ENCODE peak calls at places on chromosomes 12 and 14, in six cellular contexts. One of them, this sample, is unnamed.

GRCh38 chr14:79568566-79568965 is 642.7 kb downstream of the DIO2 start:
- DNase-seq in ovary: no peak
- DNase-seq in heart left ventricle: no peak
- DNase-seq in K562: no peak
- DNase-seq in testis: no peak
- DNase-seq in right lobe of liver: no peak
- DNase-seq in this sample: no peak

GRCh38 chr14:54299393-54300363 is 97.1 kb upstream of the CDKN3 start:
- DNase-seq in ovary: no peak
- DNase-seq in heart left ventricle: peak; percentile 26
- DNase-seq in K562: no peak
- DNase-seq in testis: no peak
- DNase-seq in right lobe of liver: no peak
- DNase-seq in this sample: no peak

GRCh38 chr12:1644523-1645438 is 15.8 kb downstream of the WNT5B start:
- DNase-seq in ovary: peak; percentile 92
- DNase-seq in heart left ventricle: peak; percentile 83
- DNase-seq in K562: no peak
- DNase-seq in testis: peak; percentile 90
- DNase-seq in right lobe of liver: peak; percentile 55
- DNase-seq in this sample: peak; percentile 68

GRCh38 chr12:104569348-104570173 is 112.8 kb downstream of the CHST11 start:
- DNase-seq in ovary: no peak
- DNase-seq in heart left ventricle: no peak
- DNase-seq in K562: no peak
- DNase-seq in testis: peak; percentile 20
- DNase-seq in right lobe of liver: no peak
- DNase-seq in this sample: no peak

GRCh38 chr12:45732250-45732649 is 2.7 kb downstream of the ARID2 start:
- DNase-seq in ovary: no peak
- DNase-seq in heart left ventricle: no peak
- DNase-seq in K562: peak; percentile 40
- DNase-seq in testis: no peak
- DNase-seq in right lobe of liver: no peak
- DNase-seq in this sample: no peak

GRCh38 chr12:122979908-122980191 is 631 bp upstream of the ARL6IP4 start:
- DNase-seq in ovary: no peak
- DNase-seq in heart left ventricle: no peak
- DNase-seq in K562: peak; percentile 39
- DNase-seq in testis: no peak
- DNase-seq in right lobe of liver: no peak
- DNase-seq in this sample: no peak

GRCh38 chr14:55332654-55333570 is 61.7 kb downstream of the FBXO34 start:
- DNase-seq in ovary: no peak
- DNase-seq in heart left ventricle: no peak
- DNase-seq in K562: peak; percentile 47
- DNase-seq in testis: no peak
- DNase-seq in right lobe of liver: no peak
- DNase-seq in this sample: no peak

GRCh38 chr12:44976246-44976645 is 74.7 kb downstream of the DBX2 start:
- DNase-seq in ovary: no peak
- DNase-seq in heart left ventricle: no peak
- DNase-seq in K562: no peak
- DNase-seq in testis: no peak
- DNase-seq in right lobe of liver: no peak
- DNase-seq in this sample: no peak

GRCh38 chr14:35292051-35292769 is at the start of gene PSMA6:
- DNase-seq in ovary: peak; percentile 99
- DNase-seq in heart left ventricle: peak; percentile 99
- DNase-seq in K562: peak; percentile 99
- DNase-seq in testis: peak; percentile 99
- DNase-seq in right lobe of liver: peak; percentile 99
- DNase-seq in this sample: peak; percentile 100

GRCh38 chr14:25056688-25057078 is 6.7 kb upstream of the STXBP6 start:
- DNase-seq in ovary: no peak
- DNase-seq in heart left ventricle: no peak
- DNase-seq in K562: no peak
- DNase-seq in testis: no peak
- DNase-seq in right lobe of liver: no peak
- DNase-seq in this sample: no peak

GRCh38 chr14:22972313-22972930 is 9.9 kb downstream of the AJUBA start:
- DNase-seq in ovary: no peak
- DNase-seq in heart left ventricle: no peak
- DNase-seq in K562: no peak
- DNase-seq in testis: no peak
- DNase-seq in right lobe of liver: no peak
- DNase-seq in this sample: no peak
- TF ChIP-seq POLR2A in ovary: no peak
- TF ChIP-seq POLR2A in heart left ventricle: no peak
- TF ChIP-seq POLR2A in K562: no peak
- TF ChIP-seq POLR2A in testis: no peak
- TF ChIP-seq POLR2A in right lobe of liver: no peak
- TF ChIP-seq POLR2A in this sample: no peak

GRCh38 chr14:94110552-94111181 is at the start of gene IFI27:
- DNase-seq in ovary: peak; percentile 53
- DNase-seq in heart left ventricle: peak; percentile 84
- DNase-seq in K562: peak; percentile 70
- DNase-seq in testis: peak; percentile 87
- DNase-seq in right lobe of liver: no peak
- DNase-seq in this sample: peak; percentile 56
- TF ChIP-seq POLR2A in ovary: peak; percentile 34
- TF ChIP-seq POLR2A in heart left ventricle: no peak
- TF ChIP-seq POLR2A in K562: no peak
- TF ChIP-seq POLR2A in testis: no peak
- TF ChIP-seq POLR2A in right lobe of liver: no peak
- TF ChIP-seq POLR2A in this sample: no peak

GRCh38 chr14:106843376-106843775 is 1317.0 kb downstream of the TMEM121 start:
- DNase-seq in ovary: no peak
- DNase-seq in heart left ventricle: no peak
- DNase-seq in K562: no peak
- DNase-seq in testis: no peak
- DNase-seq in right lobe of liver: no peak
- DNase-seq in this sample: no peak

GRCh38 chr14:106845286-106846087 is 1319.1 kb downstream of the TMEM121 start:
- DNase-seq in ovary: peak; percentile 69
- DNase-seq in heart left ventricle: no peak
- DNase-seq in K562: no peak
- DNase-seq in testis: peak; percentile 59
- DNase-seq in right lobe of liver: peak; percentile 70
- DNase-seq in this sample: no peak

GRCh38 chr14:106846218-106846617 is 1319.8 kb downstream of the TMEM121 start:
- DNase-seq in ovary: no peak
- DNase-seq in heart left ventricle: no peak
- DNase-seq in K562: no peak
- DNase-seq in testis: no peak
- DNase-seq in right lobe of liver: no peak
- DNase-seq in this sample: no peak

GRCh38 chr14:106843951-106844483 is 1317.6 kb downstream of the TMEM121 start:
- DNase-seq in ovary: peak; percentile 65
- DNase-seq in heart left ventricle: peak; percentile 11
- DNase-seq in K562: no peak
- DNase-seq in testis: peak; percentile 54
- DNase-seq in right lobe of liver: no peak
- DNase-seq in this sample: no peak

DNA sequence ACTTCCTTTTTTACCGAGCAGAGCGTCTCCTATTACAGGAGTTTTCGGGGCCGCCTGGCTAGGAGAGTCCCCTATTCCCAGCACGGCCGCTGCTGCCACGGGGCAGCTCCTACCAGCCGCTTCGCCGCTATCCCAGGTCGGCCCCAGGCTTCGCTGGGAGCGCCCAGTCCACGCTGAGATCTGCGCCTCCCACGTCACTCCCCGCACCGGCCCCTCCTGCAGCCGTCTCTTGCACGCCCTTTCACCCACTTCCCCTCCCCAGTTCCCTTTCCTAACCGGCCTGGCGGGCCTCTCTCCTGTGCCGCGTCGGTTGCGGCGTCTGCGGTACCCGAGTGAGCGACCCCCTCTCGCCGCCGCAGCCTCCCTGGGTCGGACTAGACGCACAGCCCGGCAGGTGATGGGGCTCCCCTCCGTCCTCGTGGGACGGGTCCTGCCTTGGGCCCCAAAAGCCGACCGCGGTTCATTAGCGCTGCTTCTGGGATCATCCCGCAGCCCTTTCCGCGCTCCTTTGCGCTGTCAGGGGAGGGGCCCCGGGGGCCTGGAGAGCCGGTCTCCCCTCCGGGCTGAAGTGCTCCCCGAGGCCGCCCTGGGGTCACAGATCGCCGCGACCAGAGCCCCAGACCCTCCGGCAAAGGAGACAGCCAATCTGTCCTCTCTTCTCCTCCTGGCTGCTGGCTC is 1318.4 kb downstream of the TMEM121 start:
- DNase-seq in ovary: peak; percentile 91
- DNase-seq in heart left ventricle: peak; percentile 73
- DNase-seq in K562: no peak
- DNase-seq in testis: peak; percentile 84
- DNase-seq in right lobe of liver: peak; percentile 76
- DNase-seq in this sample: peak; percentile 94
- TF ChIP-seq POLR2A in ovary: peak; percentile 73
- TF ChIP-seq POLR2A in heart left ventricle: no peak
- TF ChIP-seq POLR2A in K562: no peak
- TF ChIP-seq POLR2A in testis: no peak
- TF ChIP-seq POLR2A in right lobe of liver: peak; percentile 30
- TF ChIP-seq POLR2A in this sample: no peak

DNA sequence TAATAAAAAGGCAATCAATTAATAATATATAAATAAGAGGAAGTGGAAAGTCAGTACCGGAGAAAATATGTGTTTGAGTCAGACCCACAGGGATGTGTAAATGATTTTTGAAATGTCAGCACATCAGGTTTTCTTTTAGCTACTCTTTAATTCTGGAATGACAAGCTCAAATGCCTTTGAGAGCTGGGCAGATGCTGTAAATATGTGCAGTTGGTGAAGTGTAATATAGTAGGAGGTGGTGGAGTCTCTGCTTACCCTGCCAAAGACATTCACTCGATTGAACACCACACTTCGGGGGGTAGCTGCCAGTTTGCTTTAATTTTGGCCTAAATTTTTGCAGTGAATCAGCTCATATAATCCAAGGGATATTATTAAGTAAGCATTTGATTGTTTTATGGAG is 93.0 kb downstream of the PLEKHA5 start:
- DNase-seq in ovary: no peak
- DNase-seq in heart left ventricle: no peak
- DNase-seq in K562: no peak
- DNase-seq in testis: no peak
- DNase-seq in right lobe of liver: no peak
- DNase-seq in this sample: no peak
- TF ChIP-seq POLR2A in ovary: no peak
- TF ChIP-seq POLR2A in heart left ventricle: no peak
- TF ChIP-seq POLR2A in K562: no peak
- TF ChIP-seq POLR2A in testis: no peak
- TF ChIP-seq POLR2A in right lobe of liver: no peak
- TF ChIP-seq POLR2A in this sample: no peak

GRCh38 chr14:69038449-69039286 is 59.6 kb upstream of the ACTN1 start:
- DNase-seq in ovary: no peak
- DNase-seq in heart left ventricle: no peak
- DNase-seq in K562: peak; percentile 23
- DNase-seq in testis: no peak
- DNase-seq in right lobe of liver: no peak
- DNase-seq in this sample: no peak

GRCh38 chr14:69036757-69037506 is 57.8 kb upstream of the ACTN1 start:
- DNase-seq in ovary: no peak
- DNase-seq in heart left ventricle: no peak
- DNase-seq in K562: peak; percentile 23
- DNase-seq in testis: peak; percentile 13
- DNase-seq in right lobe of liver: no peak
- DNase-seq in this sample: no peak

GRCh38 chr14:69039287-69039628 is 60.2 kb upstream of the ACTN1 start:
- DNase-seq in ovary: no peak
- DNase-seq in heart left ventricle: no peak
- DNase-seq in K562: no peak
- DNase-seq in testis: no peak
- DNase-seq in right lobe of liver: no peak
- DNase-seq in this sample: no peak

GRCh38 chr14:69040343-69040742 is 61.2 kb upstream of the ACTN1 start:
- DNase-seq in ovary: no peak
- DNase-seq in heart left ventricle: no peak
- DNase-seq in K562: no peak
- DNase-seq in testis: no peak
- DNase-seq in right lobe of liver: no peak
- DNase-seq in this sample: no peak

DNA sequence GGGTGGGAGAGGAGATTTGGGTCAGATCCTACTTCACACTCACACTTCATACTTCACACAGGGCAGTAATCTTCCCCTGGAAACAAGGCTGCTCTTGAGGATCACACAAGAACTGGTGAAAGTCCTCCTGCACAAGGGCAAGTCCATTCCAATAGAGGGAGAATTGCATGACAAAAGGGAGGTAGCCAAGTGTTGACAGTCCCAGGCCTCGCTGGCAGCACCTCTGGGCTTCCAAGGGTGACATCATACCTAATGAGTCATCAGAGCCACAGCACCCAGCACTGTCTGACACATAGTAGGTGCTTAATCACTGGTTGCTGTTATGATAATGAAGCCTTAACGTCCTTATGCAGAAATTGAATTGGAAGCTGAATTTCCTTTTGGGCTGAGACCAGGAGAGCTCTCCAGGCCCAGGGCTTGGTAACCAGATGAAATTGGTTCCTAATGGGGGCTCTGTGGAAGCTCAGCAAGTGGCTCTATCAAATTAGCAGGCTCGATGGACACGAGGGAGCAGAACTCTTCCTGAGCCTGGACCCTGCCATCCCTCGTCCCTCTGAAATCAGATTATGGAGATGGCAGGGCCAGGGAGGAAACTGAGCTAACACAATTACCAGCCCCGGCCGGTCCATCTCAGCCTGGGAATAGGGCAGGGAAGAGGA is 58.8 kb upstream of the ACTN1 start:
- DNase-seq in ovary: no peak
- DNase-seq in heart left ventricle: no peak
- DNase-seq in K562: peak; percentile 38
- DNase-seq in testis: no peak
- DNase-seq in right lobe of liver: no peak
- DNase-seq in this sample: no peak
- TF ChIP-seq POLR2A in ovary: no peak
- TF ChIP-seq POLR2A in heart left ventricle: no peak
- TF ChIP-seq POLR2A in K562: no peak
- TF ChIP-seq POLR2A in testis: no peak
- TF ChIP-seq POLR2A in right lobe of liver: no peak
- TF ChIP-seq POLR2A in this sample: no peak

GRCh38 chr12:129385637-129385990 is 518.2 kb downstream of the TMEM132D start:
- DNase-seq in ovary: no peak
- DNase-seq in heart left ventricle: no peak
- DNase-seq in K562: no peak
- DNase-seq in testis: no peak
- DNase-seq in right lobe of liver: no peak
- DNase-seq in this sample: no peak

GRCh38 chr12:129379076-129379804 is 524.6 kb downstream of the TMEM132D start:
- DNase-seq in ovary: no peak
- DNase-seq in heart left ventricle: no peak
- DNase-seq in K562: no peak
- DNase-seq in testis: no peak
- DNase-seq in right lobe of liver: no peak
- DNase-seq in this sample: no peak

GRCh38 chr12:129381717-129382116 is 522.1 kb downstream of the TMEM132D start:
- DNase-seq in ovary: no peak
- DNase-seq in heart left ventricle: no peak
- DNase-seq in K562: no peak
- DNase-seq in testis: no peak
- DNase-seq in right lobe of liver: no peak
- DNase-seq in this sample: no peak
- TF ChIP-seq POLR2A in ovary: no peak
- TF ChIP-seq POLR2A in heart left ventricle: no peak
- TF ChIP-seq POLR2A in K562: no peak
- TF ChIP-seq POLR2A in testis: no peak
- TF ChIP-seq POLR2A in right lobe of liver: no peak
- TF ChIP-seq POLR2A in this sample: no peak